ENCODE peak calls at places on chromosomes 16 and 17, in eight cellular contexts. Q is activated T-helper 9 cell treated with anti-CD3 and anti-CD28 coated beads, Interleukin-2, amount 50 U/mL, for 16 hours; G is stimulated activated CD4-positive, alpha-beta T cell treated with anti-CD3 and anti-CD28 coated beads, Interleukin-15, amount 100 ng/mL, for 1 hour; T is D341Med; C is activated B cell treated with CpG ODN at 0.5 μM for 24 hours; V is posterior cingulate gyrus; I is esophagus squamous epithelium; W is HepG2. M is an unnamed sample.

GRCh38 chr17:43845772-43846171 is 1.2 kb upstream of the CD300LG start:
- DNase-seq in Q (no peak), G (no peak), T (no peak), C (no peak), V (no peak), I (no peak), W (no peak), M (no peak)

GRCh38 chr17:44872131-44872768 is 24.6 kb downstream of the HIGD1B start:
- DNase-seq in Q (no peak), G (no peak), T (no peak), C (no peak), V (peak; percentile 53), I (no peak), W (no peak), M (no peak)

GRCh38 chr17:67386965-67387551 is 10.0 kb downstream of the PITPNC1 start:
- DNase-seq in Q (peak; percentile 56), G (peak; percentile 65), T (peak; percentile 81), C (no peak), V (no peak), I (no peak), W (peak; percentile 56), M (peak; percentile 17)

GRCh38 chr17:76000755-76001521 is at the start of gene CDK3:
- DNase-seq in Q (no peak), G (no peak), T (peak; percentile 47), C (no peak), V (no peak), I (no peak), W (no peak), M (no peak)

GRCh38 chr16:12025472-12025871 is 48.9 kb downstream of the SNX29 start:
- DNase-seq in Q (no peak), G (no peak), T (no peak), C (no peak), V (no peak), I (no peak), W (no peak), M (no peak)

GRCh38 chr17:65677932-65678331 is 116.5 kb upstream of the AXIN2 start:
- DNase-seq in Q (no peak), G (no peak), T (no peak), C (no peak), V (no peak), I (no peak), W (peak; percentile 56), M (no peak)

GRCh38 chr17:20206068-20206467 is 196.9 kb downstream of the SPECC1 start:
- DNase-seq in Q (no peak), G (no peak), T (no peak), C (no peak), V (no peak), I (no peak), W (no peak), M (no peak)

GRCh38 chr17:75511610-75512575 is 3.4 kb downstream of the CASKIN2 start:
- DNase-seq in Q (no peak), G (no peak), T (no peak), C (no peak), V (no peak), I (no peak), W (peak; percentile 93), M (no peak)

GRCh38 chr16:65975049-65975708 is 391.3 kb upstream of the CDH5 start:
- DNase-seq in Q (no peak), G (no peak), T (no peak), C (no peak), V (no peak), I (no peak), W (no peak), M (no peak)

GRCh38 chr17:78114831-78115723 is 13.5 kb downstream of the TMC6 start:
- DNase-seq in Q (no peak), G (no peak), T (no peak), C (no peak), V (peak; percentile 83), I (no peak), W (no peak), M (peak; percentile 86)

GRCh38 chr16:2829501-2830354 is at the start of gene ZG16B:
- DNase-seq in Q (no peak), G (no peak), T (no peak), C (no peak), V (no peak), I (no peak), W (peak; percentile 51), M (no peak)

GRCh38 chr16:48013476-48013875 is 142.3 kb downstream of the ABCC12 start:
- DNase-seq in Q (no peak), G (no peak), T (no peak), C (no peak), V (no peak), I (no peak), W (no peak), M (no peak)

GRCh38 chr17:35780876-35781409 is 14.5 kb downstream of the MMP28 start:
- DNase-seq in Q (no peak), G (no peak), T (no peak), C (no peak), V (no peak), I (no peak), W (no peak), M (peak; percentile 6)

GRCh38 chr17:13273744-13274295 is 256.0 kb upstream of the ELAC2 start:
- DNase-seq in Q (no peak), G (no peak), T (no peak), C (no peak), V (no peak), I (no peak), W (no peak), M (no peak)

GRCh38 chr16:2178321-2179106 is 17.9 kb downstream of the CASKIN1 start:
- DNase-seq in Q (peak; percentile 15), G (peak; percentile 26), T (no peak), C (no peak), V (no peak), I (no peak), W (no peak), M (no peak)

GRCh38 chr16:8063151-8063550 is 527.2 kb downstream of the TMEM114 start:
- DNase-seq in Q (no peak), G (no peak), T (no peak), C (no peak), V (no peak), I (no peak), W (no peak), M (no peak)

GRCh38 chr16:10333321-10334032 is 52.4 kb upstream of the ATF7IP2 start:
- DNase-seq in Q (no peak), G (no peak), T (no peak), C (no peak), V (no peak), I (no peak), W (no peak), M (no peak)

GRCh38 chr17:33124871-33125551 is 133.4 kb downstream of the SPACA3 start:
- DNase-seq in Q (no peak), G (no peak), T (no peak), C (no peak), V (no peak), I (no peak), W (no peak), M (no peak)

GRCh38 chr16:68396481-68396880 is 51.8 kb downstream of the SMPD3 start:
- DNase-seq in Q (peak; percentile 15), G (peak; percentile 22), T (peak; percentile 61), C (no peak), V (no peak), I (no peak), W (peak; percentile 54), M (no peak)

GRCh38 chr16:61595605-61596004 is 440.6 kb downstream of the CDH8 start:
- DNase-seq in Q (no peak), G (no peak), T (no peak), C (no peak), V (no peak), I (no peak), W (peak; percentile 69), M (no peak)

GRCh38 chr17:82105417-82105881 is 7.4 kb upstream of the FASN start:
- DNase-seq in Q (no peak), G (no peak), T (no peak), C (no peak), V (no peak), I (no peak), W (no peak), M (no peak)

GRCh38 chr17:8629371-8630226 is 926 bp downstream of the MYH10 start:
- DNase-seq in Q (peak; percentile 5), G (no peak), T (peak; percentile 44), C (peak; percentile 29), V (peak; percentile 19), I (no peak), W (no peak), M (peak; percentile 55)

GRCh38 chr16:65481956-65482355 is 360.1 kb upstream of the CDH11 start:
- DNase-seq in Q (no peak), G (no peak), T (no peak), C (no peak), V (no peak), I (no peak), W (no peak), M (no peak)

GRCh38 chr17:75908201-75908600 is 3.5 kb upstream of the MRPL38 start:
- DNase-seq in Q (no peak), G (no peak), T (no peak), C (no peak), V (no peak), I (no peak), W (no peak), M (no peak)

GRCh38 chr16:48592839-48593429 is 17.0 kb downstream of the N4BP1 start:
- DNase-seq in Q (no peak), G (no peak), T (no peak), C (no peak), V (no peak), I (no peak), W (no peak), M (no peak)

GRCh38 chr16:543301-544164 is 16.0 kb downstream of the CAPN15 start:
- DNase-seq in Q (no peak), G (no peak), T (no peak), C (no peak), V (no peak), I (no peak), W (peak; percentile 73), M (no peak)

GRCh38 chr16:85557083-85557975 is 55.8 kb upstream of the GSE1 start:
- DNase-seq in Q (no peak), G (peak; percentile 27), T (peak; percentile 66), C (peak; percentile 45), V (no peak), I (no peak), W (peak; percentile 75), M (no peak)

GRCh38 chr17:34720760-34721159 is 141.4 kb downstream of the TMEM132E start:
- DNase-seq in Q (no peak), G (no peak), T (no peak), C (no peak), V (no peak), I (no peak), W (no peak), M (no peak)

GRCh38 chr16:27244363-27244755 is 24.2 kb downstream of the NSMCE1 start:
- DNase-seq in Q (no peak), G (no peak), T (no peak), C (no peak), V (no peak), I (no peak), W (no peak), M (no peak)

GRCh38 chr16:66020642-66021041 is 345.8 kb upstream of the CDH5 start:
- DNase-seq in Q (no peak), G (no peak), T (no peak), C (no peak), V (no peak), I (no peak), W (no peak), M (no peak)

GRCh38 chr17:38881600-38882191 is 11.8 kb downstream of the LASP1 start:
- DNase-seq in Q (no peak), G (no peak), T (peak; percentile 40), C (no peak), V (no peak), I (no peak), W (no peak), M (no peak)

GRCh38 chr16:71966932-71967331 is 33.3 kb downstream of the PKD1L3 start:
- DNase-seq in Q (no peak), G (no peak), T (no peak), C (no peak), V (no peak), I (no peak), W (no peak), M (no peak)

GRCh38 chr17:44086364-44087311 is 16.1 kb downstream of the G6PC3 start:
- DNase-seq in Q (peak; percentile 58), G (peak; percentile 54), T (no peak), C (no peak), V (peak; percentile 45), I (no peak), W (peak; percentile 83), M (peak; percentile 18)

M was measured in anterior cingulate cortex.